ENCODE peak calls at places on chromosomes 7 and 10, in five cellular contexts. S, Z, W, U and I are unnamed samples.
A peak's percentile ranks its signal among the peaks of the same experiment; 100 is the strongest.

GRCh38 chr10:6667679-6668270 is 87.7 kb upstream of the PRKCQ start:
- DNase-seq in S (no peak), Z (peak; percentile 66), W (peak; percentile 31), U (peak; percentile 36), I (no peak)

GRCh38 chr10:74930962-74931361 is 104.6 kb downstream of the KAT6B start:
- DNase-seq in S (no peak), Z (no peak), W (no peak), U (no peak), I (no peak)

GRCh38 chr7:14687777-14688176 is 214.8 kb downstream of the DGKB start:
- DNase-seq in S (no peak), Z (no peak), W (no peak), U (no peak), I (no peak)

GRCh38 chr7:140249036-140249806 is 72.4 kb upstream of the KDM7A start:
- DNase-seq in S (no peak), Z (peak; percentile 56), W (no peak), U (no peak), I (no peak)

GRCh38 chr10:23481351-23481961 is 42.6 kb downstream of the OTUD1 start:
- DNase-seq in S (no peak), Z (no peak), W (no peak), U (no peak), I (no peak)

GRCh38 chr10:71344916-71345557 is 26.0 kb downstream of the SLC29A3 start:
- DNase-seq in S (no peak), Z (no peak), W (no peak), U (no peak), I (no peak)

GRCh38 chr7:79692015-79692414 is 238.5 kb upstream of the MAGI2 start:
- DNase-seq in S (no peak), Z (no peak), W (no peak), U (no peak), I (no peak)

GRCh38 chr7:100585511-100586265 is at the start of gene LRCH4:
- DNase-seq in S (peak; percentile 33), Z (peak; percentile 42), W (no peak), U (peak; percentile 70), I (peak; percentile 67)

GRCh38 chr10:86400705-86401587 is 34.4 kb upstream of the GRID1 start:
- DNase-seq in S (peak; percentile 49), Z (peak; percentile 74), W (peak; percentile 75), U (peak; percentile 65), I (peak; percentile 64)

GRCh38 chr7:28005848-28006233 is 174.8 kb downstream of the JAZF1 start:
- DNase-seq in S (no peak), Z (no peak), W (no peak), U (no peak), I (no peak)

GRCh38 chr10:102620615-102621417 is 23.5 kb upstream of the TRIM8 start:
- DNase-seq in S (no peak), Z (no peak), W (no peak), U (no peak), I (no peak)

GRCh38 chr7:35416568-35416967 is 162.7 kb upstream of the TBX20 start:
- DNase-seq in S (no peak), Z (no peak), W (no peak), U (no peak), I (no peak)

GRCh38 chr10:79377557-79378382 is 30.5 kb downstream of the PPIF start:
- DNase-seq in S (no peak), Z (no peak), W (no peak), U (no peak), I (no peak)

GRCh38 chr10:80503584-80504157 is 34.0 kb upstream of the SH2D4B start:
- DNase-seq in S (no peak), Z (no peak), W (no peak), U (no peak), I (no peak)

GRCh38 chr7:95725170-95725569 is 47.2 kb upstream of the DYNC1I1 start:
- DNase-seq in S (no peak), Z (peak; percentile 5), W (no peak), U (no peak), I (no peak)

GRCh38 chr7:46198691-46199090 is 277.6 kb upstream of the IGFBP3 start:
- DNase-seq in S (no peak), Z (no peak), W (no peak), U (no peak), I (no peak)

GRCh38 chr10:48464121-48464870 is 140.6 kb downstream of the ARHGAP22 start:
- DNase-seq in S (no peak), Z (no peak), W (no peak), U (peak; percentile 4), I (no peak)

GRCh38 chr10:30738416-30738815 is 108.9 kb upstream of the LYZL2 start:
- DNase-seq in S (no peak), Z (no peak), W (no peak), U (no peak), I (no peak)

GRCh38 chr7:134245253-134245652 is 71.5 kb downstream of the SLC35B4 start:
- DNase-seq in S (no peak), Z (no peak), W (no peak), U (no peak), I (no peak)

GRCh38 chr7:53350241-53350640 is 314.8 kb downstream of the POM121L12 start:
- DNase-seq in S (no peak), Z (peak; percentile 10), W (no peak), U (peak; percentile 22), I (no peak)

GRCh38 chr10:61078542-61078941 is 134.6 kb upstream of the RHOBTB1 start:
- DNase-seq in S (no peak), Z (no peak), W (no peak), U (no peak), I (no peak)

GRCh38 chr7:151727579-151728285 is 149.2 kb downstream of the PRKAG2 start:
- DNase-seq in S (no peak), Z (peak; percentile 91), W (no peak), U (no peak), I (peak; percentile 90)

GRCh38 chr7:11655163-11655562 is 176.8 kb downstream of the THSD7A start:
- DNase-seq in S (no peak), Z (no peak), W (no peak), U (no peak), I (no peak)

GRCh38 chr7:28392289-28392688 is 20.0 kb upstream of the CREB5 start:
- DNase-seq in S (no peak), Z (no peak), W (no peak), U (no peak), I (no peak)

GRCh38 chr7:122886357-122887081 is at the start of gene CADPS2:
- DNase-seq in S (no peak), Z (peak; percentile 50), W (no peak), U (peak; percentile 92), I (peak; percentile 86)

GRCh38 chr7:122887848-122888247 is 1.6 kb upstream of the CADPS2 start:
- DNase-seq in S (no peak), Z (no peak), W (no peak), U (no peak), I (no peak)

GRCh38 chr7:122889116-122889515 is 2.9 kb upstream of the CADPS2 start:
- DNase-seq in S (no peak), Z (no peak), W (no peak), U (no peak), I (no peak)

GRCh38 chr7:122885583-122886356 is 490 bp downstream of the CADPS2 start:
- DNase-seq in S (no peak), Z (peak; percentile 10), W (no peak), U (peak; percentile 39), I (peak; percentile 64)

DNA sequence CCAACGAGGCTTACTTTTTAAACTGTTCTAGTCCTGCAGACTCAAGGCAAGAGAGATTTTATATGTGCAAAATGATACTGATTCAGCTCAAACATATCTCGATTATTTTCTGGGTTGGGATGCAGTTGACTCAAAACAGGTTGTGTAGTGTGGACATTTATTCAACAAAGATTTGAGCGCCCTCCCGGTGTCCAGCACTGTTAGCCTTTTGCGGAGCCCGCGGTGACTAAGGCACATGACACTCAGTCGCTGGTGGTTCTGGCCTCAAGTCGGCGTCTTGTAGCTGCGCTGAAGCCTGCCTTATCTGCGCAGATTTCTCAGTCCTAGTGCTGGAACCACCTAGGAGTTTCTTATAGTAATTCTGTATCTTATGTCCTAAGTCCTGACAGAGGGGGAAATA is 938 bp upstream of the CADPS2 start:
- DNase-seq in S (no peak), Z (peak; percentile 54), W (no peak), U (peak; percentile 72), I (peak; percentile 86)
- H3K27ac ChIP-seq in S (no peak overlapping the region), Z (no peak overlapping the region), W (no peak overlapping the region), U (peak overlapping the region; percentile 93), I (peak overlapping the region; percentile 95)

GRCh38 chr10:27099916-27100799 is at the start of gene ANKRD26:
- DNase-seq in S (peak; percentile 88), Z (peak; percentile 98), W (peak; percentile 96), U (peak; percentile 99), I (peak; percentile 98)

GRCh38 chr10:27104919-27105318 is 4.6 kb upstream of the ANKRD26 start:
- DNase-seq in S (no peak), Z (no peak), W (no peak), U (no peak), I (no peak)

GRCh38 chr10:27100800-27101347 is 580 bp upstream of the ANKRD26 start:
- DNase-seq in S (peak; percentile 3), Z (no peak), W (no peak), U (no peak), I (no peak)

GRCh38 chr10:27099448-27099847 is 846 bp downstream of the ANKRD26 start:
- DNase-seq in S (no peak), Z (no peak), W (no peak), U (no peak), I (no peak)
- H3K27ac ChIP-seq in S (peak overlapping the region; percentile 70), Z (peak overlapping the region; percentile 87), W (peak overlapping the region; percentile 84), U (peak overlapping the region; percentile 68), I (peak overlapping the region; percentile 95)

DNA sequence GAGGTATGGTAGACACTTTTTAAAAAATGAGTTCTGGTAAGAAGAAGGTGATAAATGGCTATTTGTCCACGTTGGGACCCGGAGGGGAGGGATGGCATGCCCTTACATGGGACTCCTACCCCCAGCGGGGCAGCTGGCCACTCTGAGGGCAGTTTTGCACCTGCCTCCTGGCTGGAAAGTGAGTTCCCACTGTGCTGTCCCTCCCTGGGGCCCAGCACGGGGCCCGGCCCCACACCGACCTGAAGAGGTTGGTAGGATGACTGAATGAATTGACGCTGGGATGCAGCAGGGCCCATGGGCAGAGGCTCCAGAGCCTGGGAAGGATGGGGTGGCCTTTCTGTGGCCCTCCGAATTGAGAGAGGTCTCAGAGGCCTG is 592 bp upstream of the AEBP1 start:
- DNase-seq in S (no peak), Z (no peak), W (no peak), U (no peak), I (no peak)
- H3K27ac ChIP-seq in S (no peak overlapping the region), Z (no peak overlapping the region), W (no peak overlapping the region), U (no peak overlapping the region), I (peak overlapping the region; percentile 92)

GRCh38 chr7:107920048-107920772 is 29.2 kb downstream of the DLD start:
- DNase-seq in S (no peak), Z (no peak), W (no peak), U (no peak), I (no peak)

GRCh38 chr7:107922891-107923290 is 31.9 kb downstream of the DLD start:
- DNase-seq in S (no peak), Z (no peak), W (no peak), U (no peak), I (no peak)

DNA sequence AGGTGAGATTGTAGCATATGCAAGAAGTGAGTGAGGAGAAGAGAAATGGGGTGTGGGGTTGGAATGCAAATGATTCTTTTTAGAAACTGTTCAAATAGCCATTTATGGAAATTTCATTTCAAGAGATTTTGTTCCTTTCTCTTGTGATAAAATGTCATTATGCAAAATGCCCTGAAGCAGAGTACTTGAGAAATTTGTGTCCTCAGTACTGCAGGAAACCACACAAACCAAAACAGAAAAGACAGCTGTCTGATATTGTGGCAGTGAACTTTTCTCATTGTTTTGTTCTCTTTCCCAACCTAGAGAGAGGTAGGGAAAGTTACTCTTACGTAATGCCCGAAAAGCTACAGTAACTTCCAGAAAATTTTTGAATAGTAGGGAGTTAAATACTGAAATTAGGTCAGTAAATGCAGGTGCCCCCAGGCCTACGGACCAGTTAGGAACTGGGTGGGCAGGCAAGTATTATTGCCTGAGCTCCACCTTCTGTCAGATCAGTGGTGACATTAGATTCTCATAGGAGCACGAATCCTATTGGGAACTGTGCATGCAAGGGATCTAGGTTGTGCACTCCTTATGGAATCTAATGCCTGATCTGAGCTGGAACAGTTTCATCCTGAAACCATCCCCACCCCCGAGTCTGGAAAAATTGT is 34.0 kb downstream of the DLD start:
- DNase-seq in S (no peak), Z (no peak), W (peak; percentile 9), U (no peak), I (no peak)
- H3K27ac ChIP-seq in S (no peak overlapping the region), Z (no peak overlapping the region), W (peak overlapping the region; percentile 35), U (no peak overlapping the region), I (no peak overlapping the region)